ENCODE peak calls at places on chromosomes 1 and 21, in nine cellular contexts. E is AG10803; T is AG04450; P is H54; W is cardiac muscle cell; A is T1000; U is CD8-positive, alpha-beta memory T cell; Y is activated CD4-positive, alpha-beta memory T cell treated with anti-CD3 and anti-CD28 coated beads, Interleukin-2, amount 10 ng/mL, durations not matched to agents 7 days and 5 days; F is stimulated activated naive CD4-positive, alpha-beta T cell treated with Interleukin-2 at 50 U/mL for 16 hours. K is an unnamed sample.

GRCh38 chr1:160030657-160031367 is 978 bp downstream of the PIGM start:
- DNase-seq in E (no peak), T (no peak), P (no peak), W (no peak), A (no peak), U (no peak), Y (peak; percentile 20), F (no peak), K (no peak)

GRCh38 chr1:229430761-229431269 is 3.1 kb downstream of the ACTA1 start:
- DNase-seq in E (peak; percentile 33), T (no peak), P (no peak), W (peak; percentile 68), A (no peak), U (peak; percentile 19), Y (peak; percentile 49), F (peak; percentile 29), K (peak; percentile 80)

GRCh38 chr1:9373614-9374013 is 80.9 kb downstream of the SPSB1 start:
- DNase-seq in E (no peak), T (no peak), P (no peak), W (peak; percentile 46), A (no peak), U (no peak), Y (no peak), F (no peak), K (no peak)

GRCh38 chr1:40708750-40709099 is 17.2 kb downstream of the NFYC start:
- DNase-seq in E (peak; percentile 87), T (peak; percentile 70), P (peak; percentile 56), W (peak; percentile 91), A (no peak), U (peak; percentile 73), Y (no peak), F (no peak), K (no peak)

GRCh38 chr1:46137901-46138300 is 5.5 kb upstream of the PIK3R3 start:
- DNase-seq in E (peak; percentile 31), T (no peak), P (no peak), W (peak; percentile 65), A (no peak), U (no peak), Y (no peak), F (no peak), K (no peak)

GRCh38 chr21:37582613-37583012 is 216.0 kb downstream of the DYRK1A start:
- DNase-seq in E (peak; percentile 52), T (peak; percentile 29), P (no peak), W (peak; percentile 84), A (peak; percentile 10), U (no peak), Y (no peak), F (no peak), K (no peak)

GRCh38 chr1:93324486-93325464 is 20.9 kb upstream of the DR1 start:
- DNase-seq in E (peak; percentile 70), T (no peak), P (no peak), W (peak; percentile 53), A (no peak), U (no peak), Y (no peak), F (no peak), K (no peak)

GRCh38 chr1:202802998-202803932 is 5.0 kb downstream of the KDM5B start:
- DNase-seq in E (peak; percentile 71), T (no peak), P (no peak), W (peak; percentile 69), A (no peak), U (no peak), Y (no peak), F (no peak), K (no peak)

K was measured in sciatic nerve.